ENCODE peak calls at places on chromosomes 4 and X, in seven cellular contexts. F, V, L, W, E, G and M are unnamed samples.

GRCh38 chr4:93199492-93199891 is 629.1 kb upstream of the ATOH1 start:
- DNase-seq in F (peak), E (peak), W (peak), V (no peak), L (peak), G (peak), M (no peak)

GRCh38 chrX:129690435-129690834 is 35.7 kb upstream of the APLN start:
- DNase-seq in V (no peak), E (no peak), F (no peak), W (no peak), G (no peak), L (no peak), M (no peak)

GRCh38 chrX:39164212-39164611 is 363.0 kb downstream of the MID1IP1 start:
- DNase-seq in L (no peak), E (no peak), F (no peak), W (no peak), G (no peak), V (peak), M (no peak)

GRCh38 chrX:104913348-104913747 is 307.1 kb downstream of the TEX13A start:
- DNase-seq in F (peak), L (no peak), V (no peak), W (peak), E (peak), G (no peak), M (no peak)

GRCh38 chrX:71612256-71612655 is 6.1 kb downstream of the CXCR3 start:
- DNase-seq in F (no peak), G (no peak), W (no peak), E (no peak), L (no peak), V (no peak), M (no peak)

GRCh38 chr4:17490575-17491059 is 21.3 kb downstream of the QDPR start:
- DNase-seq in V (peak), G (no peak), E (no peak), W (no peak), L (no peak), F (no peak), M (no peak)

GRCh38 chr4:14701896-14702295 is 300.4 kb upstream of the CPEB2 start:
- DNase-seq in W (no peak), E (no peak), G (no peak), V (no peak), L (no peak), F (no peak), M (no peak)

GRCh38 chr4:181702864-181703263 is 540.3 kb upstream of the TENM3 start:
- DNase-seq in F (no peak), G (no peak), V (no peak), W (no peak), E (no peak), L (no peak), M (no peak)

GRCh38 chr4:37882665-37883296 is 8.1 kb upstream of the TBC1D1 start:
- DNase-seq in E (no peak), F (no peak), G (no peak), L (no peak), V (no peak), W (peak), M (no peak)

GRCh38 chrX:45889471-45889870 is 655.8 kb downstream of the ZNF674 start:
- DNase-seq in E (no peak), V (no peak), G (peak), L (no peak), F (peak), W (peak), M (no peak)

GRCh38 chr4:164623099-164623498 is 130.8 kb upstream of the SMIM31 start:
- DNase-seq in E (no peak), F (no peak), L (no peak), W (no peak), V (no peak), G (no peak), M (no peak)

GRCh38 chr4:147513952-147514351 is 33.1 kb downstream of the EDNRA start:
- DNase-seq in G (no peak), F (no peak), E (no peak), V (no peak), W (no peak), L (no peak), M (no peak)

GRCh38 chr4:68062501-68062900 is 67.2 kb downstream of the TMPRSS11F start:
- DNase-seq in L (no peak), V (no peak), F (no peak), E (no peak), W (no peak), G (no peak), M (no peak)

GRCh38 chr4:140995058-140995457 is 138.2 kb downstream of the RNF150 start:
- DNase-seq in W (peak), E (no peak), G (no peak), F (peak), L (no peak), V (no peak), M (no peak)

GRCh38 chrX:51614353-51614752 is 4.4 kb downstream of the CENPVL3 start:
- DNase-seq in E (no peak), W (peak), L (peak), V (no peak), G (peak), F (peak), M (no peak)

GRCh38 chrX:83845397-83845796 is 15.5 kb upstream of the CYLC1 start:
- DNase-seq in L (peak), W (peak), F (peak), E (no peak), V (no peak), G (no peak), M (peak)

GRCh38 chr4:88107406-88108107 is 50.9 kb downstream of the ABCG2 start:
- DNase-seq in G (peak), L (no peak), F (no peak), V (no peak), E (no peak), W (peak), M (peak)

GRCh38 chrX:138287200-138287865 is 424.2 kb downstream of the FGF13 start:
- DNase-seq in E (no peak), G (no peak), W (peak), L (no peak), F (no peak), V (no peak), M (no peak)

GRCh38 chr4:26088433-26088928 is 174.5 kb downstream of the SMIM20 start:
- DNase-seq in E (peak), V (no peak), G (peak), W (peak), L (peak), F (peak), M (peak)

GRCh38 chr4:40843696-40844095 is 93.9 kb downstream of the NSUN7 start:
- DNase-seq in L (peak), G (no peak), F (no peak), W (no peak), V (no peak), E (no peak), M (peak)
- TF ChIP-seq CTCF in L (peak), G (no peak), F (peak), W (no peak), V (no peak), E (peak), M (no peak)

GRCh38 chr4:3786196-3786869 is 20.1 kb downstream of the ADRA2C start:
- DNase-seq in L (no peak), W (peak), E (no peak), G (no peak), V (no peak), F (no peak), M (peak)
- TF ChIP-seq CTCF in L (no peak), W (no peak), E (no peak), G (no peak), V (no peak), F (no peak), M (no peak)

DNA sequence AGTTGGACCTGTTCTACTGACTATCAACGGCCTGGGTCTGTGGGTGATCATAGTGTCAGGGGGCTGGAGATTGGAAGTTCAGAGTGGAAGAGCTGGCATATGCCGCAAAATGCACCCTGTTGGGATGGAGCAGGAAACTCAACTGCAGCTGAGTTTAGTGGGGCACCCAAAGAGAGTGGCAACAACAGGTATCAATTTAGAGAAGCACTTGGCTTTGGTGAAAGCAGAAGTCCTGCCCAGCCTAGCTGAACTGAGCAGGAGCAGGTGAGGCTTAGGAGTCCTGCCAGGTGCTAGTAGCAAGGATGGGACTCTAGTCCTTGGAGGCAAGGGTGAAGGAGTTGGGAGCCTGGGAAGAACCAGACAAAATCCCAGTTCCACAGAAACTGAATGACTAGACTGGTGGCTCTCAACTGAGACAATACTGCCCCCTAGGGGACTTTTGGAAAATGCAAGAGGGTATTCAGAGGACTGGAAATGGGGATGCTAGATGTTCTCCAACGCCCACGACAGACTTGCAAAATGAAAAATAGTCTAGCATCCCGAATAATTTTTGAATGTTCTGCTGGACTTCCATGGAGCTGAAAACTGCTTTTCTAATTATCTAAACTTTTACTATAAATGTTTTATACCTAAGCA is 49.4 kb downstream of the RTL9 start:
- DNase-seq in F (peak), E (no peak), G (no peak), L (peak), W (peak), V (no peak), M (peak)
- TF ChIP-seq CTCF in F (peak), E (peak), G (peak), L (peak), W (peak), V (no peak), M (peak)

DNA sequence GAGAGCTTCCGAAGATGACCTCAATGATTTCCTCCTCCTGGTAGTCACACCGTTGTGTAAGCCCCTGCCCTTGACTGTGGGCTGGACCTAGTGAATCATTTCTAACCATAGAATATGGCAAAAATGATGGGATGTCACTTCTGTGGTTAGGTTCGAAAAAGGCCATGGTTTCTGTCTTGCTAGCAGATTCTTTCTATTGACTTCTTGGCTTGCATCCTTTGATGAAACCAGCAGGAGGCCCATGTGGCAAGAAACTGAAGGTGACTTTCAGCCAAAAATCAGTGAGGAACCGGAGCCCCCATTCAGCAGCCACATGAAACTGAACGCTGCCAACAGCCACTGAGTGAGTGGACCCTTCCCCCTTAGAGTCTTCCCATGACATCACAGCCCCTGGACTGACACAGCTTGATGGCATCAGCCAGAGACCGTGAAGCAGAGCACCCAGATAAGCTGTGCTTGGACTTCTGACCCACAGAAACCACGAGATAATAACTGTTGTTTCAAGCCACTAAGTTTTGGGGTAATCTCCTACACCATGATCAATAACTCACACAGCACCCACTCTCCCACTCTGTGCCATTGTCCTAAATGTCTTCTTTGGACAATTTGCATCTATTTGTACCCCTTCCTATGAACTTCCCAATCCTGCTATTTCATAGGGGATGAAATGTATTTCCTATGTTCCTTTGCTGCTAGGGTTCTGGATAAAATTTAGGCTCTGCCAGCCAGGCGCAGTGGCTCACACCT is 148.0 kb upstream of the STX18 start:
- DNase-seq in E (no peak), V (no peak), G (no peak), W (no peak), F (peak), L (peak), M (no peak)
- TF ChIP-seq CTCF in E (no peak), V (no peak), G (peak), W (no peak), F (no peak), L (peak), M (no peak)

GRCh38 chr4:15868065-15868464 is 70.5 kb downstream of the FGFBP1 start:
- DNase-seq in V (no peak), F (no peak), W (peak), E (no peak), L (peak), G (no peak), M (no peak)
- TF ChIP-seq CTCF in V (no peak), F (no peak), W (no peak), E (no peak), L (no peak), G (no peak), M (no peak)

GRCh38 chr4:98150092-98150761 is 7.0 kb upstream of the STPG2 start:
- DNase-seq in V (no peak), G (no peak), F (peak), W (peak), L (no peak), E (no peak), M (no peak)
- TF ChIP-seq CTCF in V (no peak), G (no peak), F (peak), W (peak), L (no peak), E (no peak), M (peak)

GRCh38 chr4:174828845-174829701 is at the start of gene GLRA3:
- DNase-seq in F (peak), L (peak), V (no peak), G (no peak), W (peak), E (peak), M (peak)

GRCh38 chr4:174826660-174827059 is 2.4 kb downstream of the GLRA3 start:
- DNase-seq in W (no peak), V (no peak), L (no peak), E (no peak), F (no peak), G (no peak), M (no peak)
- TF ChIP-seq CTCF in W (no peak), V (no peak), L (no peak), E (no peak), F (no peak), G (no peak), M (no peak)